ENCODE peak calls at places on chromosomes 16 and 17, in six cellular contexts. One of them, this sample, is unnamed.
A peak's percentile ranks its signal among the peaks of the same experiment; 100 is the strongest.

GRCh38 chr17:68346448-68346847 is 55.2 kb downstream of the ARSG start:
- DNase-seq in SK-N-SH: no peak
- DNase-seq in Calu3: no peak
- DNase-seq in activated CD8-positive, alpha-beta T cell treated with anti-CD3 and anti-CD28 coated beads for 36 hours: peak; percentile 90
- DNase-seq in fibroblast of the aortic adventitia: no peak
- DNase-seq in WERI-Rb-1: no peak
- DNase-seq in this sample: no peak

GRCh38 chr17:51454456-51454978 is 194.2 kb downstream of the UTP18 start:
- DNase-seq in SK-N-SH: no peak
- DNase-seq in Calu3: no peak
- DNase-seq in activated CD8-positive, alpha-beta T cell treated with anti-CD3 and anti-CD28 coated beads for 36 hours: no peak
- DNase-seq in fibroblast of the aortic adventitia: no peak
- DNase-seq in WERI-Rb-1: no peak
- DNase-seq in this sample: no peak

GRCh38 chr17:60678118-60678444 is 430 bp downstream of the BCAS3 start:
- DNase-seq in SK-N-SH: no peak
- DNase-seq in Calu3: no peak
- DNase-seq in activated CD8-positive, alpha-beta T cell treated with anti-CD3 and anti-CD28 coated beads for 36 hours: no peak
- DNase-seq in fibroblast of the aortic adventitia: peak; percentile 2
- DNase-seq in WERI-Rb-1: no peak
- DNase-seq in this sample: no peak

GRCh38 chr17:13702266-13702665 is 100.5 kb upstream of the HS3ST3A1 start:
- DNase-seq in SK-N-SH: no peak
- DNase-seq in Calu3: no peak
- DNase-seq in activated CD8-positive, alpha-beta T cell treated with anti-CD3 and anti-CD28 coated beads for 36 hours: no peak
- DNase-seq in fibroblast of the aortic adventitia: peak; percentile 9
- DNase-seq in WERI-Rb-1: no peak
- DNase-seq in this sample: no peak

GRCh38 chr16:17945080-17945601 is 391.4 kb downstream of the NPIPA8 start:
- DNase-seq in SK-N-SH: no peak
- DNase-seq in Calu3: no peak
- DNase-seq in activated CD8-positive, alpha-beta T cell treated with anti-CD3 and anti-CD28 coated beads for 36 hours: no peak
- DNase-seq in fibroblast of the aortic adventitia: no peak
- DNase-seq in WERI-Rb-1: no peak
- DNase-seq in this sample: no peak

GRCh38 chr17:35780876-35781409 is 14.5 kb downstream of the MMP28 start:
- DNase-seq in SK-N-SH: no peak
- DNase-seq in Calu3: no peak
- DNase-seq in activated CD8-positive, alpha-beta T cell treated with anti-CD3 and anti-CD28 coated beads for 36 hours: no peak
- DNase-seq in fibroblast of the aortic adventitia: no peak
- DNase-seq in WERI-Rb-1: no peak
- DNase-seq in this sample: no peak

GRCh38 chr16:88323041-88323440 is 59.7 kb upstream of the ZNF469 start:
- DNase-seq in SK-N-SH: no peak
- DNase-seq in Calu3: no peak
- DNase-seq in activated CD8-positive, alpha-beta T cell treated with anti-CD3 and anti-CD28 coated beads for 36 hours: no peak
- DNase-seq in fibroblast of the aortic adventitia: no peak
- DNase-seq in WERI-Rb-1: no peak
- DNase-seq in this sample: peak; percentile 36

GRCh38 chr16:84048306-84048705 is 5.7 kb upstream of the SLC38A8 start:
- DNase-seq in SK-N-SH: no peak
- DNase-seq in Calu3: peak; percentile 55
- DNase-seq in activated CD8-positive, alpha-beta T cell treated with anti-CD3 and anti-CD28 coated beads for 36 hours: peak; percentile 11
- DNase-seq in fibroblast of the aortic adventitia: no peak
- DNase-seq in WERI-Rb-1: peak; percentile 25
- DNase-seq in this sample: peak; percentile 90

GRCh38 chr17:38415250-38416194 is 12.7 kb upstream of the ARHGAP23 start:
- DNase-seq in SK-N-SH: no peak
- DNase-seq in Calu3: peak; percentile 76
- DNase-seq in activated CD8-positive, alpha-beta T cell treated with anti-CD3 and anti-CD28 coated beads for 36 hours: peak; percentile 67
- DNase-seq in fibroblast of the aortic adventitia: peak; percentile 77
- DNase-seq in WERI-Rb-1: peak; percentile 91
- DNase-seq in this sample: peak; percentile 49

GRCh38 chr17:32852811-32853210 is 24.1 kb downstream of the MYO1D start:
- DNase-seq in SK-N-SH: no peak
- DNase-seq in Calu3: no peak
- DNase-seq in activated CD8-positive, alpha-beta T cell treated with anti-CD3 and anti-CD28 coated beads for 36 hours: no peak
- DNase-seq in fibroblast of the aortic adventitia: no peak
- DNase-seq in WERI-Rb-1: no peak
- DNase-seq in this sample: no peak

GRCh38 chr16:80751167-80751566 is 53.2 kb downstream of the CDYL2 start:
- DNase-seq in SK-N-SH: no peak
- DNase-seq in Calu3: no peak
- DNase-seq in activated CD8-positive, alpha-beta T cell treated with anti-CD3 and anti-CD28 coated beads for 36 hours: no peak
- DNase-seq in fibroblast of the aortic adventitia: peak; percentile 75
- DNase-seq in WERI-Rb-1: no peak
- DNase-seq in this sample: no peak

GRCh38 chr17:61799812-61800484 is 63.4 kb downstream of the BRIP1 start:
- DNase-seq in SK-N-SH: no peak
- DNase-seq in Calu3: no peak
- DNase-seq in activated CD8-positive, alpha-beta T cell treated with anti-CD3 and anti-CD28 coated beads for 36 hours: no peak
- DNase-seq in fibroblast of the aortic adventitia: no peak
- DNase-seq in WERI-Rb-1: no peak
- DNase-seq in this sample: no peak

GRCh38 chr17:226773-227580 is 45.5 kb upstream of the DOC2B start:
- DNase-seq in SK-N-SH: no peak
- DNase-seq in Calu3: no peak
- DNase-seq in activated CD8-positive, alpha-beta T cell treated with anti-CD3 and anti-CD28 coated beads for 36 hours: no peak
- DNase-seq in fibroblast of the aortic adventitia: no peak
- DNase-seq in WERI-Rb-1: no peak
- DNase-seq in this sample: no peak

GRCh38 chr16:2152695-2153506 is 2.7 kb upstream of the TRAF7 start:
- DNase-seq in SK-N-SH: no peak
- DNase-seq in Calu3: peak; percentile 33
- DNase-seq in activated CD8-positive, alpha-beta T cell treated with anti-CD3 and anti-CD28 coated beads for 36 hours: peak; percentile 41
- DNase-seq in fibroblast of the aortic adventitia: no peak
- DNase-seq in WERI-Rb-1: peak; percentile 67
- DNase-seq in this sample: peak; percentile 87

GRCh38 chr16:79677799-79678525 is 77.4 kb upstream of the MAF start:
- DNase-seq in SK-N-SH: no peak
- DNase-seq in Calu3: no peak
- DNase-seq in activated CD8-positive, alpha-beta T cell treated with anti-CD3 and anti-CD28 coated beads for 36 hours: no peak
- DNase-seq in fibroblast of the aortic adventitia: no peak
- DNase-seq in WERI-Rb-1: no peak
- DNase-seq in this sample: no peak

GRCh38 chr16:70467113-70467512 is 12.7 kb downstream of the FCSK start:
- DNase-seq in SK-N-SH: no peak
- DNase-seq in Calu3: no peak
- DNase-seq in activated CD8-positive, alpha-beta T cell treated with anti-CD3 and anti-CD28 coated beads for 36 hours: no peak
- DNase-seq in fibroblast of the aortic adventitia: no peak
- DNase-seq in WERI-Rb-1: no peak
- DNase-seq in this sample: no peak

GRCh38 chr16:66416136-66416535 is 11.0 kb upstream of the BEAN1 start:
- DNase-seq in SK-N-SH: no peak
- DNase-seq in Calu3: no peak
- DNase-seq in activated CD8-positive, alpha-beta T cell treated with anti-CD3 and anti-CD28 coated beads for 36 hours: no peak
- DNase-seq in fibroblast of the aortic adventitia: no peak
- DNase-seq in WERI-Rb-1: no peak
- DNase-seq in this sample: no peak

GRCh38 chr17:65430209-65430833 is 131.1 kb downstream of the AXIN2 start:
- DNase-seq in SK-N-SH: no peak
- DNase-seq in Calu3: no peak
- DNase-seq in activated CD8-positive, alpha-beta T cell treated with anti-CD3 and anti-CD28 coated beads for 36 hours: no peak
- DNase-seq in fibroblast of the aortic adventitia: no peak
- DNase-seq in WERI-Rb-1: no peak
- DNase-seq in this sample: no peak

GRCh38 chr16:87828071-87828971 is 41.0 kb downstream of the SLC7A5 start:
- DNase-seq in SK-N-SH: no peak
- DNase-seq in Calu3: no peak
- DNase-seq in activated CD8-positive, alpha-beta T cell treated with anti-CD3 and anti-CD28 coated beads for 36 hours: peak; percentile 48
- DNase-seq in fibroblast of the aortic adventitia: no peak
- DNase-seq in WERI-Rb-1: no peak
- DNase-seq in this sample: no peak

GRCh38 chr16:15608398-15609285 is 34.3 kb downstream of the MARF1 start:
- DNase-seq in SK-N-SH: no peak
- DNase-seq in Calu3: no peak
- DNase-seq in activated CD8-positive, alpha-beta T cell treated with anti-CD3 and anti-CD28 coated beads for 36 hours: no peak
- DNase-seq in fibroblast of the aortic adventitia: peak; percentile 18
- DNase-seq in WERI-Rb-1: no peak
- DNase-seq in this sample: no peak

GRCh38 chr17:18002171-18002570 is 29.5 kb downstream of the DRC3 start:
- DNase-seq in SK-N-SH: no peak
- DNase-seq in Calu3: no peak
- DNase-seq in activated CD8-positive, alpha-beta T cell treated with anti-CD3 and anti-CD28 coated beads for 36 hours: no peak
- DNase-seq in fibroblast of the aortic adventitia: no peak
- DNase-seq in WERI-Rb-1: no peak
- DNase-seq in this sample: no peak

GRCh38 chr17:18006495-18007239 is 32.3 kb downstream of the ATPAF2 start:
- DNase-seq in SK-N-SH: no peak
- DNase-seq in Calu3: no peak
- DNase-seq in activated CD8-positive, alpha-beta T cell treated with anti-CD3 and anti-CD28 coated beads for 36 hours: no peak
- DNase-seq in fibroblast of the aortic adventitia: no peak
- DNase-seq in WERI-Rb-1: no peak
- DNase-seq in this sample: no peak

GRCh38 chr17:18005496-18005895 is 32.8 kb downstream of the DRC3 start:
- DNase-seq in SK-N-SH: no peak
- DNase-seq in Calu3: no peak
- DNase-seq in activated CD8-positive, alpha-beta T cell treated with anti-CD3 and anti-CD28 coated beads for 36 hours: no peak
- DNase-seq in fibroblast of the aortic adventitia: no peak
- DNase-seq in WERI-Rb-1: no peak
- DNase-seq in this sample: no peak

GRCh38 chr17:18004345-18004744 is 31.7 kb downstream of the DRC3 start:
- DNase-seq in SK-N-SH: no peak
- DNase-seq in Calu3: no peak
- DNase-seq in activated CD8-positive, alpha-beta T cell treated with anti-CD3 and anti-CD28 coated beads for 36 hours: no peak
- DNase-seq in fibroblast of the aortic adventitia: no peak
- DNase-seq in WERI-Rb-1: no peak
- DNase-seq in this sample: no peak

DNA sequence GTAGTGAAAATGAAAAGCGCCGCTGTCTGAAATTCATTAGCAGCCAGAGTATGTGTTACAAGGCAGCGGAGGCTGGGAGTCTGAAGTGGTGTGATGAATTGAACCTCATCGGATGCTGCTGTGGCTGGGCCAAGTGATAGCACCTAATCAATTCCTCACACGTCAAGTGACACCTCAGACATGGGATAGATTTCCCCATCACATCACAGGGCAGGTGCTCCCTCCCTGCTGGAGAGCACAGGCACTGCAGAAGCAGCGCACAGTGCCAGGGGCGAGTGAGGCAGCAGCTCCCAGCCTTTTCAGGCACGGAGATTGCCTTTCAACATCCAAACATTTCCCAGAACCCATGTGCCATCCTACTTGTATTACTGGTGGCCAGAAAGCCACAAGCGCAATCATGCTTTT is 32.2 kb downstream of the DRC3 start:
- DNase-seq in SK-N-SH: no peak
- DNase-seq in Calu3: no peak
- DNase-seq in activated CD8-positive, alpha-beta T cell treated with anti-CD3 and anti-CD28 coated beads for 36 hours: no peak
- DNase-seq in fibroblast of the aortic adventitia: no peak
- DNase-seq in WERI-Rb-1: no peak
- DNase-seq in this sample: no peak
- TF ChIP-seq CTCF in SK-N-SH: peak; percentile 28
- TF ChIP-seq CTCF in Calu3: no peak
- TF ChIP-seq CTCF in activated CD8-positive, alpha-beta T cell treated with anti-CD3 and anti-CD28 coated beads for 36 hours: peak; percentile 18
- TF ChIP-seq CTCF in fibroblast of the aortic adventitia: peak; percentile 40
- TF ChIP-seq CTCF in WERI-Rb-1: peak; percentile 55
- TF ChIP-seq CTCF in this sample: no peak

GRCh38 chr17:57552114-57552601 is 192.9 kb downstream of the CCDC182 start:
- DNase-seq in SK-N-SH: peak; percentile 84
- DNase-seq in Calu3: no peak
- DNase-seq in activated CD8-positive, alpha-beta T cell treated with anti-CD3 and anti-CD28 coated beads for 36 hours: peak; percentile 60
- DNase-seq in fibroblast of the aortic adventitia: no peak
- DNase-seq in WERI-Rb-1: peak; percentile 95
- DNase-seq in this sample: no peak
- TF ChIP-seq CTCF in SK-N-SH: peak; percentile 52
- TF ChIP-seq CTCF in Calu3: no peak
- TF ChIP-seq CTCF in activated CD8-positive, alpha-beta T cell treated with anti-CD3 and anti-CD28 coated beads for 36 hours: peak; percentile 48
- TF ChIP-seq CTCF in fibroblast of the aortic adventitia: peak; percentile 38
- TF ChIP-seq CTCF in WERI-Rb-1: peak; percentile 98
- TF ChIP-seq CTCF in this sample: no peak

DNA sequence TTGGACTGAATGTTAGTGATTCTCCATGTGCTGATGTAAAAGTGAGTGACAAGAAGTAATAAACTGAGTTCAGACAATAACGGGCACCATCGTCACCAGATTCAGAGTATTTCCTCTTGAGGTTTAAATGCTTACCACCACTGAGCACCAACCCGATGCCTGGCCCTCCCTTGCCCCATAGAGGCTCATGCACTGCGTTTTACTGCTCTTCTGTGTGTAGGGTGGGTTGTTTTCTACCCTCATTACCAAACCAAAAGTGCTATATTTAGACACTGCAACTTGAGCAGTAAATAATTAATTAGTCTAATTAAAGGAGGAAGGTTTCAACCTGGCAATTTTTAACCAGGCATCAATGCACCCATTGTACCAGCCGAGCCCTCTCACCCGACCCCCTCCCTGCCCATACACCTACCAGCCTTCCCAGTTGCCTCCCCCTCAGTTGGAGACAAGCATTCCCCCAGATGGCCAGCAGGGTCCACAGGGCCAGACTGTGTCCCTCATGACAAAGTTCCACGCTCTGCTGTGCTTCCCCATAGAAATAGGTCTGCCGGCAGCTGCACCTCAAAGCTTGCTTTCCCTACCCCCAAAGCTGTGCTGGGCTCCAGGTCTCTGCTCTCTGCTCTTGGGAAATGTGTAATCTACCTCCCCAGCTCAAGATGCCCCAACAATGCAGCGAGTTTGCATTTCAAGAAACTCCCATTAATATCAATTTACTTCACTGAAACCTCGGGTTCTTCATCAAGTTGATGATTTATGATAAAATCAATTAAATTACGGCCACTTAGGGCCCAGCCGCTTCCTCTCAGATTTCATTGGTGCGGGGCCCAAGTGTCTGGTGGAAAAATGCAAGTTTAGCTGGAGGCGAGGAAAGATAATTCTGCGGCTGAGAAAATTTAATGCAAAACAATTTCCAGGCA is 16.0 kb downstream of the HOXB4 start:
- DNase-seq in SK-N-SH: no peak
- DNase-seq in Calu3: peak; percentile 94
- DNase-seq in activated CD8-positive, alpha-beta T cell treated with anti-CD3 and anti-CD28 coated beads for 36 hours: no peak
- DNase-seq in fibroblast of the aortic adventitia: no peak
- DNase-seq in WERI-Rb-1: peak; percentile 51
- DNase-seq in this sample: no peak
- TF ChIP-seq CTCF in SK-N-SH: peak; percentile 40
- TF ChIP-seq CTCF in Calu3: peak; percentile 65
- TF ChIP-seq CTCF in activated CD8-positive, alpha-beta T cell treated with anti-CD3 and anti-CD28 coated beads for 36 hours: no peak
- TF ChIP-seq CTCF in fibroblast of the aortic adventitia: peak; percentile 53
- TF ChIP-seq CTCF in WERI-Rb-1: peak; percentile 46
- TF ChIP-seq CTCF in this sample: no peak

DNA sequence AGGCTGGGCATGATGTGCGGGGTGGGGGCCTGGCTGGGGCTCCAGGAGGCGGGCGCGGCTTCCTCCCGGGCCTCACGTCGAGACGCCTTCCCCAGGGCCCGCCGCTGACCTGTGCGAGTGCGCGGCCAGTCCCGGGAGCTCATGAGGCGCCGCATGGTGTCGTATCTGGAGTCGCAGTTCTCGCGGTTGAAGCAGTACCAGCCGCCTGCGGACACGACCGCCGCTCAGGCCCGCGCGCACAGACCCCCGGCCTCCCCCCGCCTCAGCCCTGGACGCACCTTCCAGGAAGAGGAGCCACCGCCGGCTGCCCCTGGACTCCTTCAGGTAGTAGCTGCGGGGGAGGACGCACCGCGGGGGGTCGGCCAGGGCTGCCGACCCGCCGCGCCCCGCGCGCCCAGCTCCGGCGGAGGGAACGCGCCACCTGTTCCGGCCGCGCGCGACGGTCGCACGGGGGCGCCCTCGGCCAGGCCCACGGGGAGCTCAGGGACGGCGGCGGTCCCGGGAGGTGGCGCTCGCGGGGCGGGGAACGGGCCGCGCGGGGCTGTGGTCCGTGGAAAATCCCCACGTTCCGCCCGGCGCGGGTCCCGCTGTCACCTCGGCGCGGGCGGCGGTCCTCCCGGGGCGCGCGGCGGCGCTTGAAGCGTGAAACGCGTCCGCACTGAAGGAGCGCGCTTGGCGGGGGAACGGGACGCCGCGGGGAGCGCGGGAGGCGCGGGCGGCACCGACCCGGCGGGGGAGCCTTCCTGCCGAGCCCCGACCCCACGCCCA is 1.4 kb downstream of the NOTUM start:
- DNase-seq in SK-N-SH: peak; percentile 96
- DNase-seq in Calu3: peak; percentile 76
- DNase-seq in activated CD8-positive, alpha-beta T cell treated with anti-CD3 and anti-CD28 coated beads for 36 hours: peak; percentile 76
- DNase-seq in fibroblast of the aortic adventitia: peak; percentile 29
- DNase-seq in WERI-Rb-1: peak; percentile 84
- DNase-seq in this sample: peak; percentile 95
- TF ChIP-seq CTCF in SK-N-SH: peak; percentile 62
- TF ChIP-seq CTCF in Calu3: peak; percentile 80
- TF ChIP-seq CTCF in activated CD8-positive, alpha-beta T cell treated with anti-CD3 and anti-CD28 coated beads for 36 hours: peak; percentile 91
- TF ChIP-seq CTCF in fibroblast of the aortic adventitia: peak; percentile 60
- TF ChIP-seq CTCF in WERI-Rb-1: peak; percentile 86
- TF ChIP-seq CTCF in this sample: peak; percentile 23